ENCODE peak calls at places on chromosomes 1 and 21, in eight cellular contexts. One of them, this sample, is unnamed.

GRCh38 chr1:33346921-33347649 is 26.2 kb upstream of the A3GALT2 start:
- DNase-seq in NT2/D1: no peak
- DNase-seq in fibroblast of the aortic adventitia: peak
- DNase-seq in Jurkat, Clone E6-1: peak
- DNase-seq in body of pancreas: peak
- DNase-seq in hepatocyte: peak
- DNase-seq in AG10803: peak
- DNase-seq in cardiac muscle cell: no peak
- DNase-seq in this sample: peak

GRCh38 chr1:51421961-51422360 is 91.6 kb upstream of the TTC39A start:
- DNase-seq in NT2/D1: peak
- DNase-seq in body of pancreas: no peak
- DNase-seq in hepatocyte: peak
- DNase-seq in Jurkat, Clone E6-1: peak
- DNase-seq in cardiac muscle cell: peak
- DNase-seq in AG10803: peak
- DNase-seq in fibroblast of the aortic adventitia: peak
- DNase-seq in this sample: no peak

GRCh38 chr1:26734501-26735058 is 38.8 kb downstream of the ARID1A start:
- DNase-seq in body of pancreas: no peak
- DNase-seq in hepatocyte: no peak
- DNase-seq in Jurkat, Clone E6-1: no peak
- DNase-seq in fibroblast of the aortic adventitia: peak
- DNase-seq in NT2/D1: no peak
- DNase-seq in cardiac muscle cell: no peak
- DNase-seq in AG10803: peak
- DNase-seq in this sample: no peak

GRCh38 chr1:40860706-40861226 is 1.4 kb downstream of the CITED4 start:
- DNase-seq in cardiac muscle cell: peak
- DNase-seq in Jurkat, Clone E6-1: no peak
- DNase-seq in body of pancreas: peak
- DNase-seq in NT2/D1: no peak
- DNase-seq in AG10803: no peak
- DNase-seq in fibroblast of the aortic adventitia: no peak
- DNase-seq in hepatocyte: no peak
- DNase-seq in this sample: peak

GRCh38 chr21:44267655-44268142 is 6.0 kb upstream of the DNMT3L start:
- DNase-seq in NT2/D1: no peak
- DNase-seq in AG10803: no peak
- DNase-seq in fibroblast of the aortic adventitia: no peak
- DNase-seq in cardiac muscle cell: no peak
- DNase-seq in hepatocyte: no peak
- DNase-seq in body of pancreas: peak
- DNase-seq in Jurkat, Clone E6-1: no peak
- DNase-seq in this sample: no peak

GRCh38 chr1:183543619-183544204 is 46.5 kb downstream of the NCF2 start:
- DNase-seq in cardiac muscle cell: peak
- DNase-seq in Jurkat, Clone E6-1: peak
- DNase-seq in fibroblast of the aortic adventitia: peak
- DNase-seq in hepatocyte: peak
- DNase-seq in AG10803: peak
- DNase-seq in NT2/D1: peak
- DNase-seq in body of pancreas: peak
- DNase-seq in this sample: no peak

GRCh38 chr1:11052839-11053757 is 6.1 kb upstream of the MASP2 start:
- DNase-seq in NT2/D1: no peak
- DNase-seq in Jurkat, Clone E6-1: no peak
- DNase-seq in hepatocyte: no peak
- DNase-seq in fibroblast of the aortic adventitia: no peak
- DNase-seq in cardiac muscle cell: no peak
- DNase-seq in AG10803: no peak
- DNase-seq in body of pancreas: peak
- DNase-seq in this sample: no peak

GRCh38 chr1:10965621-10966226 is 46.7 kb upstream of the TARDBP start:
- DNase-seq in AG10803: no peak
- DNase-seq in fibroblast of the aortic adventitia: peak
- DNase-seq in Jurkat, Clone E6-1: no peak
- DNase-seq in cardiac muscle cell: no peak
- DNase-seq in body of pancreas: peak
- DNase-seq in hepatocyte: no peak
- DNase-seq in NT2/D1: no peak
- DNase-seq in this sample: no peak

GRCh38 chr1:230165526-230165925 is 98.5 kb downstream of the GALNT2 start:
- DNase-seq in AG10803: no peak
- DNase-seq in cardiac muscle cell: no peak
- DNase-seq in body of pancreas: peak
- DNase-seq in Jurkat, Clone E6-1: no peak
- DNase-seq in fibroblast of the aortic adventitia: no peak
- DNase-seq in NT2/D1: no peak
- DNase-seq in hepatocyte: no peak
- DNase-seq in this sample: peak

GRCh38 chr21:36428789-36429671 is 43.8 kb downstream of the CHAF1B start:
- DNase-seq in body of pancreas: no peak
- DNase-seq in hepatocyte: no peak
- DNase-seq in NT2/D1: no peak
- DNase-seq in AG10803: no peak
- DNase-seq in Jurkat, Clone E6-1: no peak
- DNase-seq in fibroblast of the aortic adventitia: no peak
- DNase-seq in cardiac muscle cell: no peak
- DNase-seq in this sample: no peak

GRCh38 chr1:59169703-59170102 is 127.2 kb upstream of the FGGY start:
- DNase-seq in AG10803: no peak
- DNase-seq in NT2/D1: no peak
- DNase-seq in body of pancreas: no peak
- DNase-seq in hepatocyte: no peak
- DNase-seq in cardiac muscle cell: no peak
- DNase-seq in fibroblast of the aortic adventitia: peak
- DNase-seq in Jurkat, Clone E6-1: no peak
- DNase-seq in this sample: no peak

GRCh38 chr1:244211559-244211944 is 160.5 kb downstream of the ZBTB18 start:
- DNase-seq in hepatocyte: no peak
- DNase-seq in Jurkat, Clone E6-1: no peak
- DNase-seq in body of pancreas: no peak
- DNase-seq in cardiac muscle cell: no peak
- DNase-seq in NT2/D1: no peak
- DNase-seq in fibroblast of the aortic adventitia: peak
- DNase-seq in AG10803: peak
- DNase-seq in this sample: no peak

DNA sequence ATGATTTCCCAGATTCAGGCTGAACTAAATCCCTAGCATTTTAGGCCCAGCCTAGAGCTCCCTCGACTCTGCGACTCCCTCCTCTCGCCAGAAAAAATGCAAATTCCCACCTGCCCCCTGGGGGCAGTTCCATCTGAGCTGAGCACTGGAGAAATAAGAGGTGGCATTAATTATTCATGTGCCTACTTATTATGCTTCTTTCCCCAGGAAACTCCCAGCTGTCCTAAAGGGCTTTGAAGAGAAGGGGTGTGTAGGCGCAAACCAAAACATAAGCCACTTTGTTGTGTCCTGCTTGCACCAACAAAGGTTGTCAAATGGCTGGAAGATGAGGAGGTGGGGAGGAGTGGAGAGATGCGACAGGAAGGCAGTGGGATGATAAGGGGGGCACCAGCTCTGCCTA is 41.4 kb upstream of the GOLT1A start:
- DNase-seq in cardiac muscle cell: no peak
- DNase-seq in AG10803: no peak
- DNase-seq in Jurkat, Clone E6-1: no peak
- DNase-seq in NT2/D1: peak
- DNase-seq in hepatocyte: no peak
- DNase-seq in body of pancreas: no peak
- DNase-seq in fibroblast of the aortic adventitia: no peak
- DNase-seq in this sample: no peak
- H3K4me3 ChIP-seq in cardiac muscle cell: no peak
- H3K4me3 ChIP-seq in AG10803: no peak
- H3K4me3 ChIP-seq in Jurkat, Clone E6-1: no peak
- H3K4me3 ChIP-seq in NT2/D1: no peak
- H3K4me3 ChIP-seq in hepatocyte: no peak
- H3K4me3 ChIP-seq in body of pancreas: no peak
- H3K4me3 ChIP-seq in fibroblast of the aortic adventitia: no peak
- H3K4me3 ChIP-seq in this sample: no peak

DNA sequence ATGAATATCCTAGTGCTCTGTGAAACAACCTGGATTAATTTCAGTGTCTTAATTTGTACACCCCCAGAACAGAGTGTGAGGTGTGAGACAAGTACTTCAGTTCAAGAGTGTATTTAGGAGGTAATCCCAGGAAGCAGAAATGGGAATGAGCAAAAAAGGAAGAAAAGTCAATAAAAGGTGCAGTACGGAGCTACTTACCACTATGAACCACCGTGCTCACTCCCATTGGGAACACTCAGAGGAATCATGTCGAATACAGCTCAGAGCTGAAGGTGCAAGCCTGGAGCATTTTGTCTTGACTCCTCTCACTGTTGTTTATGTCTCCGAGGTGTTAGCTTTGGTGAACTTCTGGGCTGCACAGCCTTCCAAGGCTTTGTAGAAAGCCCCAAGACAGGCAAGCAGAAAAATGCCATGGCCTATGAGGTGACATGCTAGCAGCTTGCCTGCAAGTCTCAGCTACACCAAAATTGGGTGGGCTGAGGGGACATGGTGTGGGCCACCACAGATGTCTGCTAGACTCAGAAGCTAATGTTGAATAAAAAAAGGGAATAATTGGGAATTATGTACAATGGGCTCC is 7.4 kb upstream of the SVBP start:
- DNase-seq in NT2/D1: no peak
- DNase-seq in cardiac muscle cell: no peak
- DNase-seq in Jurkat, Clone E6-1: no peak
- DNase-seq in hepatocyte: no peak
- DNase-seq in AG10803: no peak
- DNase-seq in fibroblast of the aortic adventitia: no peak
- DNase-seq in body of pancreas: no peak
- DNase-seq in this sample: no peak
- H3K4me3 ChIP-seq in NT2/D1: no peak
- H3K4me3 ChIP-seq in cardiac muscle cell: no peak
- H3K4me3 ChIP-seq in Jurkat, Clone E6-1: no peak
- H3K4me3 ChIP-seq in hepatocyte: no peak
- H3K4me3 ChIP-seq in AG10803: no peak
- H3K4me3 ChIP-seq in fibroblast of the aortic adventitia: no peak
- H3K4me3 ChIP-seq in body of pancreas: no peak
- H3K4me3 ChIP-seq in this sample: no peak

GRCh38 chr1:161399257-161399998 is 31.8 kb upstream of the CFAP126 start:
- DNase-seq in Jurkat, Clone E6-1: peak
- DNase-seq in cardiac muscle cell: peak
- DNase-seq in hepatocyte: peak
- DNase-seq in AG10803: peak
- DNase-seq in fibroblast of the aortic adventitia: peak
- DNase-seq in NT2/D1: peak
- DNase-seq in body of pancreas: peak
- DNase-seq in this sample: peak

GRCh38 chr1:161402446-161402845 is 34.8 kb upstream of the CFAP126 start:
- DNase-seq in NT2/D1: no peak
- DNase-seq in hepatocyte: no peak
- DNase-seq in body of pancreas: no peak
- DNase-seq in Jurkat, Clone E6-1: no peak
- DNase-seq in fibroblast of the aortic adventitia: no peak
- DNase-seq in cardiac muscle cell: no peak
- DNase-seq in AG10803: no peak
- DNase-seq in this sample: no peak

GRCh38 chr1:161404051-161404597 is 36.4 kb upstream of the CFAP126 start:
- DNase-seq in Jurkat, Clone E6-1: peak
- DNase-seq in cardiac muscle cell: no peak
- DNase-seq in AG10803: no peak
- DNase-seq in NT2/D1: no peak
- DNase-seq in fibroblast of the aortic adventitia: no peak
- DNase-seq in body of pancreas: no peak
- DNase-seq in hepatocyte: no peak
- DNase-seq in this sample: no peak

DNA sequence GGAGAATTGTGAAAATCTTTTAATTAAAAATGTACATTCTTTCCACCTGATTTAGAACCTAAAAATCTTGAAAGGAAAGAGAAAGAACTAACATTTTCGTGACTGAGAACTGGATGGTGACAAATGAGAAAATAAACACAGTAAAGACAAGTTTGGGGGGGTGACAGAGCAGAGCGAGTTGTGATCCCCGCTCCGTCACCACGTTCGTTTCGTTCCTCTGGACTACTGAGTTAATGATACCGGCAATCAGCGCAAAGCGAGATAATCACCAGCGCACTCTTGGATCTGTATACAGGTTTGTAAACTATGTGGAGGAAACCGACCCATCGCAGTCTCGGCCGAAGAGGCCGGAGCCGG is 31.2 kb upstream of the CFAP126 start:
- DNase-seq in body of pancreas: no peak
- DNase-seq in AG10803: no peak
- DNase-seq in cardiac muscle cell: no peak
- DNase-seq in Jurkat, Clone E6-1: no peak
- DNase-seq in hepatocyte: no peak
- DNase-seq in NT2/D1: no peak
- DNase-seq in fibroblast of the aortic adventitia: no peak
- DNase-seq in this sample: no peak
- H3K4me3 ChIP-seq in body of pancreas: peak
- H3K4me3 ChIP-seq in AG10803: peak
- H3K4me3 ChIP-seq in cardiac muscle cell: peak
- H3K4me3 ChIP-seq in Jurkat, Clone E6-1: peak
- H3K4me3 ChIP-seq in hepatocyte: peak
- H3K4me3 ChIP-seq in NT2/D1: peak
- H3K4me3 ChIP-seq in fibroblast of the aortic adventitia: peak
- H3K4me3 ChIP-seq in this sample: peak

GRCh38 chr1:85626818-85627217 is 46.3 kb downstream of the CCN1 start:
- DNase-seq in cardiac muscle cell: no peak
- DNase-seq in AG10803: no peak
- DNase-seq in fibroblast of the aortic adventitia: no peak
- DNase-seq in body of pancreas: no peak
- DNase-seq in NT2/D1: no peak
- DNase-seq in hepatocyte: no peak
- DNase-seq in Jurkat, Clone E6-1: no peak
- DNase-seq in this sample: no peak

GRCh38 chr1:85624361-85624760 is 43.8 kb downstream of the CCN1 start:
- DNase-seq in body of pancreas: no peak
- DNase-seq in NT2/D1: no peak
- DNase-seq in cardiac muscle cell: no peak
- DNase-seq in hepatocyte: no peak
- DNase-seq in fibroblast of the aortic adventitia: no peak
- DNase-seq in Jurkat, Clone E6-1: no peak
- DNase-seq in AG10803: no peak
- DNase-seq in this sample: no peak

GRCh38 chr1:85628791-85629531 is 48.4 kb downstream of the CCN1 start:
- DNase-seq in hepatocyte: peak
- DNase-seq in NT2/D1: no peak
- DNase-seq in cardiac muscle cell: no peak
- DNase-seq in fibroblast of the aortic adventitia: peak
- DNase-seq in body of pancreas: peak
- DNase-seq in Jurkat, Clone E6-1: no peak
- DNase-seq in AG10803: peak
- DNase-seq in this sample: no peak

GRCh38 chr1:85629532-85629920 is 49.0 kb downstream of the CCN1 start:
- DNase-seq in hepatocyte: no peak
- DNase-seq in Jurkat, Clone E6-1: no peak
- DNase-seq in NT2/D1: no peak
- DNase-seq in AG10803: peak
- DNase-seq in fibroblast of the aortic adventitia: no peak
- DNase-seq in body of pancreas: no peak
- DNase-seq in cardiac muscle cell: no peak
- DNase-seq in this sample: no peak
- H3K4me3 ChIP-seq in hepatocyte: no peak
- H3K4me3 ChIP-seq in Jurkat, Clone E6-1: no peak
- H3K4me3 ChIP-seq in NT2/D1: no peak
- H3K4me3 ChIP-seq in AG10803: no peak
- H3K4me3 ChIP-seq in fibroblast of the aortic adventitia: no peak
- H3K4me3 ChIP-seq in body of pancreas: no peak
- H3K4me3 ChIP-seq in cardiac muscle cell: no peak
- H3K4me3 ChIP-seq in this sample: no peak